ENCODE peak calls at places on chromosomes 1 and 21, in five cellular contexts. C is stimulated activated CD8-positive, alpha-beta memory T cell treated with anti-CD3 and anti-CD28 coated beads, Interleukin-7, amount 100 ng/mL, for 1 hour; R is activated naive CD4-positive, alpha-beta T cell; U is EH; H is NCI-H1092. L is an unnamed sample.

GRCh38 chr21:46168238-46168637 is 12.9 kb upstream of the FTCD start:
- DNase-seq in C (no peak), R (no peak), U (no peak), H (no peak), L (no peak)

GRCh38 chr1:207987164-207987563 is 76.2 kb upstream of the CD34 start:
- DNase-seq in C (no peak), R (no peak), U (peak), H (no peak), L (no peak)

GRCh38 chr1:50968884-50969610 is 998 bp upstream of the CDKN2C start:
- DNase-seq in C (no peak), R (no peak), U (peak), H (no peak), L (peak)

GRCh38 chr1:1928231-1929101 is 9.4 kb upstream of the TMEM52 start:
- DNase-seq in C (no peak), R (no peak), U (no peak), H (no peak), L (no peak)

GRCh38 chr1:176880954-176881595 is 283.4 kb downstream of the ASTN1 start:
- DNase-seq in C (no peak), R (no peak), U (peak), H (peak), L (peak)

GRCh38 chr21:45056917-45057560 is 17.3 kb upstream of the ADARB1 start:
- DNase-seq in C (no peak), R (no peak), U (peak), H (no peak), L (no peak)

GRCh38 chr1:41371630-41372599 is 10.7 kb downstream of the FOXO6 start:
- DNase-seq in C (no peak), R (no peak), U (peak), H (peak), L (peak)

GRCh38 chr1:119929643-119930310 is 33.5 kb upstream of the ADAM30 start:
- DNase-seq in C (no peak), R (no peak), U (no peak), H (no peak), L (no peak)

GRCh38 chr1:61776091-61776490 is 33.8 kb downstream of the PATJ start:
- DNase-seq in C (no peak), R (no peak), U (no peak), H (no peak), L (no peak)

GRCh38 chr1:116151739-116152576 is 40.8 kb downstream of the MAB21L3 start:
- DNase-seq in C (peak), R (peak), U (peak), H (peak), L (peak)

GRCh38 chr1:14880456-14881316 is 272.9 kb upstream of the TMEM51 start:
- DNase-seq in C (no peak), R (no peak), U (peak), H (no peak), L (no peak)

GRCh38 chr1:8663915-8664331 is 153.5 kb downstream of the RERE start:
- DNase-seq in C (no peak), R (no peak), U (no peak), H (no peak), L (no peak)

GRCh38 chr21:26842300-26842699 is 2.9 kb downstream of the ADAMTS1 start:
- DNase-seq in C (no peak), R (no peak), U (peak), H (no peak), L (no peak)

GRCh38 chr1:111833334-111833733 is 77.6 kb downstream of the DDX20 start:
- DNase-seq in C (no peak), R (no peak), U (peak), H (no peak), L (no peak)

GRCh38 chr1:117427297-117427696 is 60.0 kb downstream of the MAN1A2 start:
- DNase-seq in C (no peak), R (no peak), U (no peak), H (no peak), L (no peak)

GRCh38 chr1:15836772-15837669 is 10.5 kb upstream of the SPEN start:
- DNase-seq in C (no peak), R (peak), U (no peak), H (no peak), L (no peak)

GRCh38 chr1:202811296-202812175 is 782 bp downstream of the PCAT6 start:
- DNase-seq in C (no peak), R (no peak), U (peak), H (no peak), L (no peak)

GRCh38 chr1:204108312-204109141 is 35.6 kb downstream of the SOX13 start:
- DNase-seq in C (no peak), R (no peak), U (no peak), H (peak), L (peak)

GRCh38 chr1:202349263-202349928 is 897 bp downstream of the PPP1R12B start:
- DNase-seq in C (no peak), R (no peak), U (peak), H (no peak), L (peak)

L was measured in NCI-H1105 treated with DMSO at 0.1 percent for 48 hours.